ENCODE peak calls at places on chromosome 15, in four cellular contexts. L is LNCaP clone FGC, R is fibroblast of lung, K is body of pancreas. F is an unnamed sample.

GRCh38 chr15:69144530-69144929 is 15.9 kb upstream of the GLCE start:
- DNase-seq in L (no peak), R (no peak), K (no peak), F (no peak)

GRCh38 chr15:69074011-69074842 is 59.7 kb downstream of the NOX5 start:
- DNase-seq in L (no peak), R (peak), K (peak), F (peak)

GRCh38 chr15:72827216-72827615 is 43.7 kb upstream of the ADPGK start:
- DNase-seq in L (no peak), R (peak), K (no peak), F (no peak)

GRCh38 chr15:100785181-100786138 is 94.2 kb upstream of the ALDH1A3 start:
- DNase-seq in L (no peak), R (no peak), K (no peak), F (no peak)

GRCh38 chr15:69145694-69146492 is 14.5 kb upstream of the GLCE start:
- DNase-seq in L (no peak), R (peak), K (no peak), F (no peak)

GRCh38 chr15:52100807-52101206 is 11.8 kb downstream of the BCL2L10 start:
- DNase-seq in L (no peak), R (peak), K (peak), F (peak)

GRCh38 chr15:96524676-96525417 is 194.3 kb downstream of the NR2F2 start:
- DNase-seq in L (no peak), R (no peak), K (no peak), F (no peak)

GRCh38 chr15:23857028-23857641 is 170.0 kb upstream of the NDN start:
- DNase-seq in L (peak), R (peak), K (peak), F (peak)

GRCh38 chr15:93024716-93025624 is 64.0 kb downstream of the RGMA start:
- DNase-seq in L (no peak), R (no peak), K (no peak), F (no peak)

GRCh38 chr15:100879461-100880138 is at the start of gene ALDH1A3:
- DNase-seq in L (no peak), R (peak), K (peak), F (peak)

GRCh38 chr15:48913141-48913540 is 35.2 kb downstream of the EID1 start:
- DNase-seq in L (no peak), R (peak), K (no peak), F (no peak)

GRCh38 chr15:78067328-78068241 is 9.9 kb downstream of the TBC1D2B start:
- DNase-seq in L (peak), R (peak), K (no peak), F (no peak)

GRCh38 chr15:74902295-74903075 is 4.2 kb downstream of the FAM219B start:
- DNase-seq in L (no peak), R (no peak), K (no peak), F (no peak)

GRCh38 chr15:85890620-85890980 is 95.9 kb upstream of the KLHL25 start:
- DNase-seq in L (no peak), R (no peak), K (no peak), F (no peak)

GRCh38 chr15:91694829-91695205 is 158.7 kb upstream of the SLCO3A1 start:
- DNase-seq in L (peak), R (peak), K (peak), F (peak)

GRCh38 chr15:69088300-69088965 is 72.0 kb upstream of the GLCE start:
- DNase-seq in L (no peak), R (no peak), K (no peak), F (no peak)

GRCh38 chr15:56496635-56497034 is 31.7 kb upstream of the MNS1 start:
- DNase-seq in L (peak), R (peak), K (peak), F (peak)

DNA sequence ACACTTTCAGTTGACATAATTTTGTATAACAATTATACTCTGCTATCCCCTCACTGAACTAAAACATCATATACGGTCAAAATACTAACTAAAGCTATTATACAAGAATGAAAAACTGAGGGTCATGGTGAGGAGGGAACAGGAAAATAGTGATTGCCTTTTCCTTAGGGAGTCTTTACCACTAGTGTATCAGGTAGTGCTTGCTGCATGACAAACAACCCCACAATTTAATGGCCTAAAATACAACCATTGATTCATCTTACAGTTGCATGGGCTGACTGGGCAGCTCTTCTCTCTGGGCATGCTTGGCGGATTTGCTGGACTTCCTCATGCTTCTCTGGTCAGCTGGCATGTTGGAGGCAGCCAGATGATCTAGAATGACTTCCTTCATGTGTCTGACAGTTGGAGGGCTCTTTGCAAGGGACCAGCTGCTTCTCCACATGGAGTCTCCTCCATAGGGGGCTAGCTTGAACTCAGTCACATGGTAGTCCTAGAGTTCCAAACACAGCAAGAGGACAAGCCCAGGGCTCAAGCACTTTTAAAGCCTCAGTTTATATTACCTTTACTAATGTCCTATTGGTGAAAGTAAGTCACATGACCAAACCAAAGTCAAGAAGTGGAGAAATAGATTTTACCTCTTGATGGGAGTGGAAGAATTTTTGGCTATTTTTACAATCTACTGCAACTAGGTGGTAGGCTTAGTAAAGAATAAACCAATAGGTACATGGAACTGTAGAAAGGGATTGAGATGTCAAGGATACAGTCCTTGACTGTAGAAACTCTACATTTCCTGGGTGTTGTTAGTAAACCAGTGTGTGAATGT is 18.8 kb downstream of the THAP10 start:
- DNase-seq in L (no peak), R (no peak), K (no peak), F (no peak)
- H3K4me3 ChIP-seq in L (no peak), R (no peak), K (no peak), F (no peak)

DNA sequence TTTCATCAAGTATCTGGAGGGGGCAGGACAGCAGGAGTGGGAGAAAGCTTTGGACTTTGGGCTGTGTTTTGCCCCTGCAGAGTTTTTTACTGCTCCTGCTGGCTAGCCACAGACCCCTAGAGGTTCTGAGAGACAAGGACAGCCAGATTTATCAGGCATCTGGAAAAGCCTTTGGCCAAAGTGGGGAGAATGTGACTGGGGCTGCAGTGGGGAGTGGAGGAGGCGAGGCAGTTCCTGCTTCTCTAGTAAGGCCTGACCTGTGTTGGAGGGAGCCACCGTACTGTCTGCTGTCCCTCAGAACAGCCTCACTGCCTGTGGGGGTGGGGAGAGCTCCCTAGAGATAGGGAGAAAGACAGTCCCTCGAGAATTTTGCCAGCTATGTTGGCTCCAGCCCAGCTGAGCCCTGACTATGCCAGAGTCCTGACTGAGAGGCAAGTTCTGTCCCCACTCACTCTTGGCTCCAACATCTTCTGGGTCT is 2.2 kb downstream of the ALPK3 start:
- DNase-seq in L (no peak), R (no peak), K (no peak), F (no peak)
- TF ChIP-seq CTCF in L (no peak), R (no peak), K (no peak), F (peak)

DNA sequence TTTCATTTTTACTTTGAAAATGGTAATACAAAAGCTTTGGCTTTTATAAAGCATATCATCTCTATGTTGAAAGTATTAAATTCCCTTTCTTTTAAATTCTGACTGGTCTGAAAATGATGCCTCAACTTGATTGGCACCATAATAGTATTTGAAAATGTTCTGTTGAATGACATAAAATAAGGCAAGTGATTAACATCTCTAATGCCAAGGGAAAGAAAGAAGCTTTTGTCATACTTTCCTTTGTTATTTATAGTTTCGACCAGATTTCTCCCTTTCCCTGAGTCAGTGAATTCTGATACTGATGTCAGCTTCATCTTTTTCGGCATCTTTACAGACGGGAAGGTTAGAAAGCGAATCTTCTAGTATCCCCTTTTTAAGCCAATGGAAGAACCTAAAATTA is 3.4 kb upstream of the AP4E1 start:
- DNase-seq in L (no peak), R (no peak), K (no peak), F (no peak)
- H3K4me3 ChIP-seq in L (no peak), R (no peak), K (no peak), F (no peak)

GRCh38 chr15:42723068-42723467 is 13.9 kb downstream of the CDAN1 start:
- DNase-seq in L (peak), R (no peak), K (no peak), F (no peak)
- TF ChIP-seq CTCF in L (peak), R (no peak), K (no peak), F (no peak)

F was measured in cardiac fibroblast.